ENCODE peak calls at places on chromosome 12, in six cellular contexts. E, F, B, Z, U and D are unnamed samples.

GRCh38 chr12:54369597-54370217 is 5.4 kb upstream of the GPR84 start:
- DNase-seq in E (no peak), Z (no peak), B (no peak), F (no peak), U (no peak), D (no peak)

GRCh38 chr12:51323317-51323960 is 535 bp downstream of the BIN2 start:
- DNase-seq in E (no peak), B (no peak), U (no peak), Z (no peak), F (no peak), D (no peak)

GRCh38 chr12:132071001-132071810 is 72.9 kb downstream of the DDX51 start:
- DNase-seq in Z (no peak), B (no peak), F (no peak), U (no peak), E (no peak), D (no peak)

GRCh38 chr12:94615284-94616216 is 34.8 kb downstream of the TMCC3 start:
- DNase-seq in E (peak; percentile 42), Z (no peak), B (no peak), U (peak; percentile 61), F (peak; percentile 47), D (peak; percentile 32)

GRCh38 chr12:102964872-102965271 is 7.4 kb downstream of the ASCL1 start:
- DNase-seq in B (no peak), Z (no peak), U (peak; percentile 36), E (no peak), F (no peak), D (no peak)

GRCh38 chr12:31220061-31220460 is 105.9 kb downstream of the SINHCAF start:
- DNase-seq in U (no peak), E (no peak), F (no peak), Z (no peak), B (no peak), D (no peak)

GRCh38 chr12:3042394-3042793 is 34.8 kb upstream of the TSPAN9 start:
- DNase-seq in U (no peak), F (no peak), Z (no peak), E (peak; percentile 63), B (no peak), D (no peak)

GRCh38 chr12:70842136-70842535 is 78.4 kb downstream of the PTPRR start:
- DNase-seq in B (no peak), F (no peak), Z (no peak), E (no peak), U (no peak), D (no peak)

GRCh38 chr12:52319097-52319496 is 2.1 kb downstream of the KRT83 start:
- DNase-seq in E (no peak), U (peak; percentile 37), B (no peak), Z (no peak), F (no peak), D (no peak)

GRCh38 chr12:16358896-16359295 is 11.5 kb downstream of the MGST1 start:
- DNase-seq in B (no peak), Z (no peak), F (no peak), U (no peak), E (no peak), D (no peak)

GRCh38 chr12:121334513-121335343 is 17.5 kb downstream of the ANAPC5 start:
- DNase-seq in B (no peak), Z (no peak), E (peak; percentile 26), F (no peak), U (peak; percentile 37), D (no peak)

GRCh38 chr12:51234533-51234932 is 4.1 kb upstream of the DAZAP2 start:
- DNase-seq in B (no peak), F (no peak), U (no peak), E (no peak), Z (no peak), D (no peak)

GRCh38 chr12:109764776-109765492 is 51.3 kb downstream of the FAM222A start:
- DNase-seq in Z (no peak), F (peak; percentile 14), E (no peak), U (no peak), B (no peak), D (no peak)

GRCh38 chr12:57887631-57888406 is 41.3 kb upstream of the CTDSP2 start:
- DNase-seq in F (no peak), B (no peak), E (no peak), U (no peak), Z (no peak), D (no peak)

GRCh38 chr12:3035171-3035570 is 42.0 kb upstream of the TSPAN9 start:
- DNase-seq in B (no peak), Z (no peak), E (no peak), U (no peak), F (no peak), D (no peak)

GRCh38 chr12:69739287-69740191 is 879 bp downstream of the RAB3IP start:
- DNase-seq in F (peak; percentile 52), Z (peak; percentile 84), U (peak; percentile 83), E (peak; percentile 11), B (no peak), D (no peak)

GRCh38 chr12:108477055-108477880 is 37.8 kb upstream of the FICD start:
- DNase-seq in F (no peak), E (no peak), U (no peak), B (no peak), Z (no peak), D (no peak)

GRCh38 chr12:85157023-85157626 is 121.0 kb downstream of the LRRIQ1 start:
- DNase-seq in B (no peak), F (no peak), E (no peak), U (no peak), Z (no peak), D (no peak)

GRCh38 chr12:52041695-52042123 is 9.5 kb upstream of the NR4A1 start:
- DNase-seq in B (no peak), U (no peak), Z (no peak), E (no peak), F (peak; percentile 49), D (no peak)

GRCh38 chr12:65647074-65647473 is 177.2 kb upstream of the HMGA2 start:
- DNase-seq in F (no peak), U (no peak), B (no peak), E (no peak), Z (no peak), D (no peak)

GRCh38 chr12:89861086-89861485 is 152.4 kb upstream of the ATP2B1 start:
- DNase-seq in F (no peak), E (no peak), U (no peak), B (no peak), Z (no peak), D (no peak)

GRCh38 chr12:116726749-116727148 is 11.1 kb downstream of the SPRING1 start:
- DNase-seq in B (no peak), E (no peak), Z (no peak), U (no peak), F (no peak), D (no peak)

GRCh38 chr12:112170376-112170775 is 45.0 kb downstream of the TRAFD1 start:
- DNase-seq in B (no peak), Z (no peak), F (no peak), U (peak; percentile 50), E (no peak), D (no peak)

GRCh38 chr12:112714166-112714565 is 77.4 kb upstream of the RPH3A start:
- DNase-seq in F (no peak), B (no peak), E (no peak), Z (no peak), U (no peak), D (no peak)

GRCh38 chr12:57236925-57237652 is 7.6 kb downstream of the SHMT2 start:
- DNase-seq in U (no peak), E (peak; percentile 70), F (no peak), B (no peak), Z (no peak), D (no peak)

GRCh38 chr12:66813137-66813867 is 134.4 kb upstream of the GRIP1 start:
- DNase-seq in Z (no peak), F (no peak), U (peak; percentile 28), E (no peak), B (no peak), D (no peak)
- TF ChIP-seq CTCF in Z (no peak), F (no peak), U (no peak), E (no peak), B (no peak), D (no peak)

DNA sequence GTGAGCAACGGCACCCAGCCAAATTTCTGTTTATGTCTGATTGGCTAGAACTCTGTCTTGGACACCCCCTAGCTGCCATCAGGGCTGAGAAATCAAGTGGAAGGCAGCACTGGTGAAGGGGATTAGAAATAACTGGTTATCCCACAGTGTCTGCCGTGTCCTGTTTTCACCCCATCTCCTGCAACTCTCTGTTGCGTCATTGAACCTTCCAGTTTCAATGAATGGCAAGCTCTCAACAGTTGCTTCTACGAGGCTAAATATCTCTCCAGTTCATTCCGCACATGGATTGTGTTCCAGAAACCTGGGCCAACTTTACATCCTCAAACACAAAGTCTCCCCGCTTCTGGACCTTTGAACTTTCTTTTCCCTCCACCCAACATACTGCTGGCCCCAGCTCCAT is 173.7 kb downstream of the RBM19 start:
- DNase-seq in F (no peak), B (no peak), Z (no peak), E (no peak), U (no peak), D (no peak)
- TF ChIP-seq CTCF in F (no peak), B (no peak), Z (no peak), E (no peak), U (no peak), D (no peak)

DNA sequence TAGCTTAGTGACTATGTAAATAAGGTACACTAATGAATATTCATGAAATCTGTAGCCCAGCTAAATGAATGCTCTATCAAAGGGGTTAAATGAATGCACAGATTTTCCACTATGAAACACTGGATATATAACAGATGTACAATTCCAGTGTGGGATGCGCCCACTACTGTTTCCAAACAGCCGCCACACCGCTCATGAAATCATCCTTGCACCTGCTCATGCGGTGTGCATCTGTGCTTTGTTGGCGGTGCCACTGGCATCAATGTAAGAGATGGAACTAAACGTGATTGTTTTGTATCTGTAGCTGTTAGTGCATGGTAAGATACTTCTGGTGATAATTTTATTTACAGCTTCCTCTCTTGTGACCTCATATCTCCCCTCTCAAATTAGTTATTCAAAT is 433.5 kb downstream of the AEBP2 start:
- DNase-seq in B (no peak), F (no peak), Z (no peak), E (no peak), U (no peak), D (no peak)
- TF ChIP-seq CTCF in B (no peak), F (no peak), Z (no peak), E (no peak), U (no peak), D (no peak)

GRCh38 chr12:9064201-9064814 is 51.4 kb downstream of the A2M start:
- DNase-seq in E (peak; percentile 61), B (no peak), U (peak; percentile 70), Z (peak; percentile 87), F (peak; percentile 75), D (no peak)
- TF ChIP-seq CTCF in E (peak; percentile 40), B (peak; percentile 59), U (peak; percentile 51), Z (peak; percentile 52), F (peak; percentile 39), D (no peak)

DNA sequence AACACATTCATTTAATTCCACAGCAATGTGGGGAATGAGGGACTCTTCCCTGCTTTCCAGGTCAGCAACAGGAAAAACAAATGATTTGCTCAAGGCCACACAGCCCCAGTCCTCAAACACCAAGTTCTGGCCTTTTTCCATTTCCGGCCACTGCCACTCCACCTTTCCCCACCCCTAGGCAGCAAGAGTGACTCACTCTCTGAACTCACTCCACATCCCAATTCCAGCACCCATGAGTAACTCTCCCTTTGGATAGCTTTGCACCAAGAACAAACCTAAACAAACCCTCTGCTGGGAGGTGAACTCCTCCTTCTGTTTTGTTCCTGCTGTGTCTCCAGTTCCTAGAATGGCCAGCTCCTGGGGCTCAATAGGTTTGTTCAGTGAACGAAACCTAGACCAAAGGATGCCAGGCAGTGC is 30.4 kb upstream of the PLEKHG6 start:
- DNase-seq in B (peak; percentile 45), U (peak; percentile 72), F (peak; percentile 87), E (peak; percentile 59), Z (no peak), D (no peak)
- TF ChIP-seq CTCF in B (no peak), U (no peak), F (no peak), E (no peak), Z (no peak), D (no peak)

GRCh38 chr12:5439333-5439732 is 7.4 kb downstream of the NTF3 start:
- DNase-seq in B (no peak), F (no peak), U (no peak), Z (no peak), E (no peak), D (no peak)
- TF ChIP-seq CTCF in B (no peak), F (no peak), U (no peak), Z (no peak), E (no peak), D (no peak)